ENCODE peak calls at places on chromosomes 3 and 15, in five cellular contexts. One of them, this sample, is unnamed.

GRCh38 chr3:123641505-123641904 is 56.7 kb upstream of the HACD2 start:
- DNase-seq in HCT116: no peak
- DNase-seq in NCI-H1092: no peak
- DNase-seq in fibroblast of mammary gland: no peak
- DNase-seq in fibroblast of the conjunctiva: no peak
- DNase-seq in this sample: no peak

GRCh38 chr15:76363251-76363650 is 26.7 kb downstream of the ISL2 start:
- DNase-seq in HCT116: no peak
- DNase-seq in NCI-H1092: peak; percentile 0
- DNase-seq in fibroblast of mammary gland: no peak
- DNase-seq in fibroblast of the conjunctiva: no peak
- DNase-seq in this sample: no peak

GRCh38 chr15:89794627-89795241 is 18.6 kb downstream of the MESP2 start:
- DNase-seq in HCT116: no peak
- DNase-seq in NCI-H1092: no peak
- DNase-seq in fibroblast of mammary gland: peak; percentile 62
- DNase-seq in fibroblast of the conjunctiva: no peak
- DNase-seq in this sample: no peak

GRCh38 chr3:123151251-123151705 is 50.5 kb upstream of the SEC22A start:
- DNase-seq in HCT116: no peak
- DNase-seq in NCI-H1092: no peak
- DNase-seq in fibroblast of mammary gland: no peak
- DNase-seq in fibroblast of the conjunctiva: no peak
- DNase-seq in this sample: no peak

GRCh38 chr15:58077427-58077826 is 11.9 kb upstream of the ALDH1A2 start:
- DNase-seq in HCT116: peak; percentile 18
- DNase-seq in NCI-H1092: no peak
- DNase-seq in fibroblast of mammary gland: peak; percentile 16
- DNase-seq in fibroblast of the conjunctiva: no peak
- DNase-seq in this sample: no peak

GRCh38 chr3:181700168-181701087 is 11.3 kb upstream of the SOX2 start:
- DNase-seq in HCT116: peak; percentile 69
- DNase-seq in NCI-H1092: peak; percentile 47
- DNase-seq in fibroblast of mammary gland: peak; percentile 75
- DNase-seq in fibroblast of the conjunctiva: peak; percentile 49
- DNase-seq in this sample: peak; percentile 26

GRCh38 chr15:64695571-64695992 is 79.8 kb downstream of the RBPMS2 start:
- DNase-seq in HCT116: no peak
- DNase-seq in NCI-H1092: no peak
- DNase-seq in fibroblast of mammary gland: no peak
- DNase-seq in fibroblast of the conjunctiva: no peak
- DNase-seq in this sample: no peak

GRCh38 chr3:105688821-105689220 is 180.0 kb downstream of the CBLB start:
- DNase-seq in HCT116: no peak
- DNase-seq in NCI-H1092: no peak
- DNase-seq in fibroblast of mammary gland: peak; percentile 7
- DNase-seq in fibroblast of the conjunctiva: no peak
- DNase-seq in this sample: no peak

GRCh38 chr3:9500108-9501050 is 53.2 kb downstream of the LHFPL4 start:
- DNase-seq in HCT116: peak; percentile 48
- DNase-seq in NCI-H1092: no peak
- DNase-seq in fibroblast of mammary gland: peak; percentile 56
- DNase-seq in fibroblast of the conjunctiva: peak; percentile 26
- DNase-seq in this sample: no peak

GRCh38 chr3:39808467-39809180 is 785 bp upstream of the MYRIP start:
- DNase-seq in HCT116: no peak
- DNase-seq in NCI-H1092: no peak
- DNase-seq in fibroblast of mammary gland: peak; percentile 10
- DNase-seq in fibroblast of the conjunctiva: no peak
- DNase-seq in this sample: no peak

GRCh38 chr15:66039117-66039860 is 170.0 kb downstream of the RAB11A start:
- DNase-seq in HCT116: no peak
- DNase-seq in NCI-H1092: no peak
- DNase-seq in fibroblast of mammary gland: no peak
- DNase-seq in fibroblast of the conjunctiva: no peak
- DNase-seq in this sample: no peak

GRCh38 chr15:50134524-50135024 is 15.5 kb upstream of the ATP8B4 start:
- DNase-seq in HCT116: no peak
- DNase-seq in NCI-H1092: no peak
- DNase-seq in fibroblast of mammary gland: peak; percentile 95
- DNase-seq in fibroblast of the conjunctiva: peak; percentile 47
- DNase-seq in this sample: peak; percentile 42

GRCh38 chr3:55897573-55898224 is 410.6 kb upstream of the WNT5A start:
- DNase-seq in HCT116: no peak
- DNase-seq in NCI-H1092: no peak
- DNase-seq in fibroblast of mammary gland: peak; percentile 2
- DNase-seq in fibroblast of the conjunctiva: no peak
- DNase-seq in this sample: no peak

GRCh38 chr3:48194446-48195071 is 6.3 kb upstream of the CDC25A start:
- DNase-seq in HCT116: peak; percentile 48
- DNase-seq in NCI-H1092: peak; percentile 32
- DNase-seq in fibroblast of mammary gland: peak; percentile 64
- DNase-seq in fibroblast of the conjunctiva: peak; percentile 24
- DNase-seq in this sample: no peak

GRCh38 chr3:142450192-142450591 is 2.4 kb upstream of the XRN1 start:
- DNase-seq in HCT116: no peak
- DNase-seq in NCI-H1092: no peak
- DNase-seq in fibroblast of mammary gland: no peak
- DNase-seq in fibroblast of the conjunctiva: no peak
- DNase-seq in this sample: no peak

GRCh38 chr3:60339310-60339709 is 911.9 kb downstream of the FHIT start:
- DNase-seq in HCT116: no peak
- DNase-seq in NCI-H1092: no peak
- DNase-seq in fibroblast of mammary gland: no peak
- DNase-seq in fibroblast of the conjunctiva: no peak
- DNase-seq in this sample: no peak

GRCh38 chr3:182989566-182989965 is 9.2 kb upstream of the DCUN1D1 start:
- DNase-seq in HCT116: no peak
- DNase-seq in NCI-H1092: no peak
- DNase-seq in fibroblast of mammary gland: no peak
- DNase-seq in fibroblast of the conjunctiva: no peak
- DNase-seq in this sample: no peak

GRCh38 chr3:163879172-163879571 is 1199.1 kb downstream of the SI start:
- DNase-seq in HCT116: no peak
- DNase-seq in NCI-H1092: no peak
- DNase-seq in fibroblast of mammary gland: no peak
- DNase-seq in fibroblast of the conjunctiva: no peak
- DNase-seq in this sample: no peak

GRCh38 chr15:36947035-36947719 is 153.2 kb downstream of the MEIS2 start:
- DNase-seq in HCT116: no peak
- DNase-seq in NCI-H1092: no peak
- DNase-seq in fibroblast of mammary gland: no peak
- DNase-seq in fibroblast of the conjunctiva: no peak
- DNase-seq in this sample: no peak

GRCh38 chr3:108564564-108564963 is 24.7 kb downstream of the CIP2A start:
- DNase-seq in HCT116: no peak
- DNase-seq in NCI-H1092: no peak
- DNase-seq in fibroblast of mammary gland: no peak
- DNase-seq in fibroblast of the conjunctiva: no peak
- DNase-seq in this sample: no peak

GRCh38 chr3:188899887-188900286 is 271.9 kb upstream of the TPRG1 start:
- DNase-seq in HCT116: no peak
- DNase-seq in NCI-H1092: no peak
- DNase-seq in fibroblast of mammary gland: no peak
- DNase-seq in fibroblast of the conjunctiva: no peak
- DNase-seq in this sample: no peak

GRCh38 chr3:10697918-10698317 is 118.1 kb upstream of the SLC6A11 start:
- DNase-seq in HCT116: peak; percentile 10
- DNase-seq in NCI-H1092: no peak
- DNase-seq in fibroblast of mammary gland: no peak
- DNase-seq in fibroblast of the conjunctiva: no peak
- DNase-seq in this sample: no peak

GRCh38 chr3:176696816-176697215 is 500.5 kb downstream of the TBL1XR1 start:
- DNase-seq in HCT116: no peak
- DNase-seq in NCI-H1092: no peak
- DNase-seq in fibroblast of mammary gland: no peak
- DNase-seq in fibroblast of the conjunctiva: no peak
- DNase-seq in this sample: no peak

GRCh38 chr15:22873204-22873701 is 34.8 kb downstream of the NIPA2 start:
- DNase-seq in HCT116: no peak
- DNase-seq in NCI-H1092: no peak
- DNase-seq in fibroblast of mammary gland: peak; percentile 45
- DNase-seq in fibroblast of the conjunctiva: peak; percentile 29
- DNase-seq in this sample: peak; percentile 42

GRCh38 chr3:182755308-182756106 is 37.8 kb upstream of the ATP11B start:
- DNase-seq in HCT116: no peak
- DNase-seq in NCI-H1092: no peak
- DNase-seq in fibroblast of mammary gland: no peak
- DNase-seq in fibroblast of the conjunctiva: no peak
- DNase-seq in this sample: no peak

GRCh38 chr15:82971223-82971984 is 14.6 kb upstream of the RAMAC start:
- DNase-seq in HCT116: no peak
- DNase-seq in NCI-H1092: no peak
- DNase-seq in fibroblast of mammary gland: no peak
- DNase-seq in fibroblast of the conjunctiva: no peak
- DNase-seq in this sample: no peak

GRCh38 chr3:195208631-195209030 is 62.3 kb downstream of the XXYLT1 start:
- DNase-seq in HCT116: no peak
- DNase-seq in NCI-H1092: no peak
- DNase-seq in fibroblast of mammary gland: no peak
- DNase-seq in fibroblast of the conjunctiva: no peak
- DNase-seq in this sample: no peak

GRCh38 chr3:159913712-159914414 is 74.8 kb upstream of the IL12A start:
- DNase-seq in HCT116: no peak
- DNase-seq in NCI-H1092: no peak
- DNase-seq in fibroblast of mammary gland: no peak
- DNase-seq in fibroblast of the conjunctiva: no peak
- DNase-seq in this sample: no peak

GRCh38 chr3:120420855-120421570 is 29.8 kb downstream of the FSTL1 start:
- DNase-seq in HCT116: no peak
- DNase-seq in NCI-H1092: no peak
- DNase-seq in fibroblast of mammary gland: peak; percentile 82
- DNase-seq in fibroblast of the conjunctiva: no peak
- DNase-seq in this sample: no peak

GRCh38 chr3:42118762-42119361 is 27.7 kb downstream of the TRAK1 start:
- DNase-seq in HCT116: peak; percentile 47
- DNase-seq in NCI-H1092: no peak
- DNase-seq in fibroblast of mammary gland: peak; percentile 48
- DNase-seq in fibroblast of the conjunctiva: no peak
- DNase-seq in this sample: no peak

GRCh38 chr15:94563455-94563854 is 332.1 kb downstream of the MCTP2 start:
- DNase-seq in HCT116: no peak
- DNase-seq in NCI-H1092: no peak
- DNase-seq in fibroblast of mammary gland: no peak
- DNase-seq in fibroblast of the conjunctiva: no peak
- DNase-seq in this sample: no peak

This sample was measured in AG04450.